ENCODE peak calls at places on chromosomes 2 and 18, in nine cellular contexts. C, X, Z, R, J, O, P, L and H are unnamed samples.

GRCh38 chr2:37378411-37378810 is 34.0 kb downstream of the QPCT start:
- DNase-seq in P (no peak), O (peak), L (no peak), C (no peak), R (no peak), Z (no peak), J (peak), X (no peak), H (peak)

GRCh38 chr18:59878644-59879043 is 21.2 kb upstream of the PMAIP1 start:
- DNase-seq in P (no peak), L (no peak), Z (no peak), C (no peak), J (no peak), X (no peak), R (no peak), O (no peak), H (no peak)

GRCh38 chr2:217906787-217907186 is 96.0 kb downstream of the TNS1 start:
- DNase-seq in Z (no peak), O (no peak), P (no peak), X (no peak), R (peak), L (peak), J (no peak), C (no peak), H (no peak)

GRCh38 chr2:611519-611918 is 65.7 kb downstream of the TMEM18 start:
- DNase-seq in J (no peak), R (no peak), O (no peak), P (no peak), L (no peak), Z (no peak), X (no peak), C (no peak), H (no peak)

GRCh38 chr18:21826196-21826595 is 85.6 kb downstream of the MIB1 start:
- DNase-seq in O (peak), L (no peak), X (no peak), R (no peak), Z (no peak), P (no peak), J (peak), C (no peak), H (peak)

GRCh38 chr2:85183078-85183477 is 49.9 kb downstream of the TCF7L1 start:
- DNase-seq in O (no peak), X (no peak), Z (no peak), L (no peak), J (no peak), P (no peak), C (no peak), R (no peak), H (no peak)

GRCh38 chr2:15195723-15196270 is 365.3 kb downstream of the NBAS start:
- DNase-seq in X (no peak), Z (no peak), O (no peak), J (no peak), P (no peak), R (no peak), L (no peak), C (no peak), H (no peak)

GRCh38 chr2:98727369-98727749 is 3.6 kb downstream of the MGAT4A start:
- DNase-seq in Z (no peak), L (peak), C (no peak), R (no peak), P (no peak), X (peak), O (no peak), J (no peak), H (no peak)

GRCh38 chr2:12700989-12701388 is 15.7 kb upstream of the TRIB2 start:
- DNase-seq in R (no peak), L (no peak), P (no peak), J (peak), Z (no peak), X (no peak), O (no peak), C (no peak), H (no peak)

GRCh38 chr2:217261452-217261851 is 401.6 kb upstream of the TNP1 start:
- DNase-seq in O (no peak), X (no peak), P (no peak), R (no peak), L (no peak), J (peak), Z (no peak), C (no peak), H (peak)

GRCh38 chr18:11880586-11881304 is 27.4 kb downstream of the MPPE1 start:
- DNase-seq in P (no peak), Z (no peak), J (no peak), R (no peak), C (no peak), X (no peak), O (no peak), L (no peak), H (no peak)

GRCh38 chr2:212448698-212449097 is 89.9 kb downstream of the ERBB4 start:
- DNase-seq in Z (no peak), J (no peak), L (no peak), R (no peak), P (no peak), X (no peak), C (no peak), O (no peak), H (no peak)

GRCh38 chr2:1681323-1682310 is 62.7 kb downstream of the PXDN start:
- DNase-seq in P (no peak), Z (no peak), J (no peak), O (no peak), L (no peak), X (no peak), C (no peak), R (peak), H (no peak)

GRCh38 chr2:158965731-158966130 is 2.7 kb upstream of the TANC1 start:
- DNase-seq in X (no peak), C (no peak), P (no peak), Z (no peak), L (no peak), R (no peak), J (no peak), O (no peak), H (peak)

GRCh38 chr2:121884515-121884915 is 129.1 kb downstream of the TSN start:
- DNase-seq in J (peak), X (no peak), O (no peak), L (no peak), R (no peak), P (no peak), C (no peak), Z (peak), H (no peak)

GRCh38 chr2:209472386-209472832 is 48.6 kb downstream of the MAP2 start:
- DNase-seq in L (no peak), Z (peak), P (no peak), O (peak), X (no peak), C (no peak), R (no peak), J (peak), H (peak)

GRCh38 chr2:218658671-218659257 is 659 bp downstream of the ZNF142 start:
- DNase-seq in L (no peak), C (peak), P (no peak), O (no peak), X (no peak), R (no peak), J (peak), Z (peak), H (peak)

GRCh38 chr2:45952591-45952990 is 301.1 kb downstream of the PRKCE start:
- DNase-seq in P (no peak), J (no peak), R (no peak), C (no peak), Z (no peak), X (no peak), O (no peak), L (no peak), H (no peak)
- H3K4me3 ChIP-seq in P (no peak), J (no peak), R (no peak), C (no peak), Z (no peak), X (no peak), O (no peak), L (no peak), H (no peak)

GRCh38 chr2:127566576-127566975 is 31.1 kb downstream of the MYO7B start:
- DNase-seq in J (no peak), O (no peak), X (no peak), C (no peak), P (no peak), L (no peak), R (peak), Z (no peak), H (no peak)
- TF ChIP-seq CTCF in J (no peak), O (no peak), X (no peak), C (no peak), P (no peak), L (no peak), R (no peak), Z (peak), H (no peak)

DNA sequence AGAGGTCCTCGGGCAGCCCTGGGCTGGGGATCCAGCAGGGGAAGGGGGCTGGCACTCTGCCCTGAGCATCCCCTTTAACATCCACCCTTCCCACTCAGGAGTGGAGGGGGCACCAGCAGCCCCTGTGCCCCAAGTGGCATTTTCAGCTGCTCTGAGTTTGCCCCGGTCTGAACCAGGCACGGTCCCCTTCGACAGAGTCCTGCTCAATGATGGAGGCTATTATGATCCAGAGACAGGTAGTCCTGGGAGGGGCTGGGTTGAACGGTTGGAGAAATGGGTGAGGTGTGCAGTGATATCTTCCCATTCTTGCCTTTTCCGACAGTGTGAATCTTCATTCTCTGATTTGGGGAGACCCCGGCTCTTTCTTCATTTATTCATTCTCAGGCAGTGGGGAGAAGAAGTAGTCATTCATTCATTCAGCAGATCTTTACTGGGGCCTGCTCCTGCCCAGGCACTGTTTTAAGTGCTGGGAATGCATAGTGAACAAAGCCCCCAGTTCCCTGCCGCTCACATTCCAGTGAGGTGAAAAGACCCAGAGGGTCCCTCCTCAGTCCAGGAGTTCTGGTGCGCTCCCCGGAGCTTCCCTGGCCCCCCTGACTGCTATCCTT is 1.4 kb upstream of the KHK start:
- DNase-seq in O (no peak), P (no peak), Z (no peak), X (no peak), L (no peak), C (no peak), J (no peak), R (no peak), H (no peak)
- H3K4me3 ChIP-seq in O (no peak), P (peak), Z (peak), X (peak), L (peak), C (peak), J (peak), R (peak), H (no peak)

DNA sequence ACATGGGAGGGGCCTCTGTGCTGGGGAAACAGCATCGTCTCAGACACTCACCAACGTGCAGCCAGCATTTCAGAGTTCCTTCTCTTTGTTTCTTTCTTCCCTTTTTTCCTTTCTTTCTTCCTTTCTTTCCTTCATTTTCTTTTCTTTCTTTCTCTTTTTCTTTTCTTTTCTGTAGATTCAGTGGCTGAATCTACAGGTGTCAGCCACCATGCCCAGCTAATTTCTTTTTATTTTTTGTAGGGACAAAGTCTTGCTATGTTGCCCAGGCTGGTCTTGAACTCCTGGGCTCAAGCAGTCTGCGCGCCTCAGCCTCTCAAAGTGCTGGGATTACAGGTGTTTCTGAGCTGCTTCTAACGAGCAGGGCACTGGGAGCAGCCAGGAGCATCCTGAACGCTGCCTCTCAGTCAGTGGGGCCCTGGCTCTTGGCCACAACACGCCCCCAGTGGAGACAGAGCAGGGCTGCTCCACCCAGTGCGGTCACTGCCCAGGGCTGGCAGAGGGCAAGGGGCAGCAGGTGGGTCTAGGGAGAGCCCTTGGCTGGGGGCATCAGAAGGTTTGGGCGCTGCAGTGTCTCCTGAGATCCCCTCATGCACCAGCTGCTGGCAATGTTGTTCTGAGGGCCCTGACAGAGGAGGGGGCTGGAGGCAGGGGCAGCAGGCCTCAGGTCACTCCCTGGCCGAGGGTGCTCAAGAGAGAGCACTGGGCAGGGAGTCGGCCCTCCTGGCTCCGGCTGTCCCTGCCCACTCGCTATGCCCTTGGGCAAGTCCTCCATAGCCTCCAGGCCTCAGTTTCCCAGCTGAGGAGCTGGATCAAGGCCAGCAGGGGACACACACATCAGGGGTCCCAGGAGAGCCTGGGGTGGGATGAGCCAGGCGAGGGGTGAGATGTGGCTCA is 4.7 kb upstream of the KLHL30 start:
- DNase-seq in L (peak), X (no peak), O (no peak), C (peak), R (no peak), Z (no peak), P (no peak), J (no peak), H (no peak)
- TF ChIP-seq CTCF in L (no peak), X (no peak), O (no peak), C (no peak), R (no peak), Z (peak), P (no peak), J (no peak), H (no peak)

DNA sequence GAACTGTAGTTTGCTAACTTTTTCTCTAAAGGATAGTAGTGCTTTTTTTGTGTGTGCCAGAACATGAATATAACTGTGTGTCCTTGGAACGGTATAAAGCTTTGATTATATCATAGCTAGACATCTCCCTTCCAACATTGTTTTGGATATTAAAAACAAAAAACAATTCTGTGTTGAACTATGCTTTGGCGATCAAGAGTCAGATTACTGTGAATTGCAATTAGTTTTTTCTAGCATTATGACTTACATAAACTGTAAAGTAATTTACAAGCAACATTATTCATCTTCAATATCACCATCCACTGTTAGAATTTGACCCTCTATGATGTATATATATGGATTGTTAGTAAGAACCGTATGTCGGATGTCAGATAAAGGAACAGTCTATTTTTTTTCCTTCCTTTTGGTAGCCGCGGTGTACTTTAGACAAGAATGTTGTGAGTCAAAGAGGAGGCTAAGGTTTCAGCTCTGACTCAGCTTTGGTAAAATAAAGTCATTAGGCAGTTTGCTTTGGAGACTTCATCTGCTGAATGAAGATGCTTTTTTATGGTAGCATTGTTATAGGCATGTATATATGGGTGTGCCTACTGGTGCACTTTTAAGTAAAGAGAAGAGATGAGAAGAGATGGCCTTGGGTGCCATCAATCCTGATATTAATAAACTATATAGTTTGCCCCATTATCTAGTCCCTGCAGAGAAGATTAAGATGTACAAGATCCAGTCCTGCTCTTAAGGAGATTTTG is 76.4 kb downstream of the LTBP1 start:
- DNase-seq in C (peak), X (no peak), O (no peak), J (peak), R (no peak), Z (no peak), L (no peak), P (no peak), H (peak)
- H3K4me3 ChIP-seq in C (no peak), X (no peak), O (no peak), J (no peak), R (no peak), Z (no peak), L (no peak), P (no peak), H (peak)

GRCh38 chr2:222315443-222316121 is 16.8 kb upstream of the PAX3 start:
- DNase-seq in Z (peak), X (no peak), J (no peak), P (no peak), L (no peak), C (no peak), O (no peak), R (no peak), H (no peak)
- TF ChIP-seq CTCF in Z (peak), X (no peak), J (peak), P (no peak), L (no peak), C (peak), O (no peak), R (no peak), H (no peak)